ENCODE peak calls at places on chromosomes 4 and X, in five cellular contexts. K is mesendoderm, R is H1, C is GM23248, Q is IMR-90. N is an unnamed sample.

GRCh38 chrX:64176876-64177275 is 28.6 kb downstream of the AMER1 start:
- DNase-seq in K (no peak), R (no peak), C (no peak), Q (no peak), N (no peak)

GRCh38 chrX:108285361-108285760 is 152.9 kb downstream of the COL4A6 start:
- DNase-seq in K (no peak), R (no peak), C (no peak), Q (no peak), N (no peak)

GRCh38 chrX:72569786-72570185 is 2.9 kb downstream of the HDAC8 start:
- DNase-seq in K (no peak), R (no peak), C (peak; percentile 82), Q (peak; percentile 86), N (no peak)

GRCh38 chrX:10769696-10770619 is 149.6 kb upstream of the MID1 start:
- DNase-seq in K (peak; percentile 37), R (no peak), C (peak; percentile 57), Q (peak; percentile 61), N (peak; percentile 53)

GRCh38 chr4:47639531-47639930 is 154.5 kb downstream of the ATP10D start:
- DNase-seq in K (no peak), R (no peak), C (peak; percentile 43), Q (peak; percentile 65), N (no peak)

GRCh38 chr4:88728146-88728545 is 30.5 kb upstream of the NAP1L5 start:
- DNase-seq in K (no peak), R (no peak), C (no peak), Q (no peak), N (no peak)

GRCh38 chrX:153793291-153793690 is 884 bp downstream of the IDH3G start:
- DNase-seq in K (peak; percentile 11), R (no peak), C (no peak), Q (no peak), N (no peak)

GRCh38 chr4:3174371-3175338 is 74.3 kb upstream of the MSANTD1 start:
- DNase-seq in K (peak; percentile 79), R (no peak), C (no peak), Q (no peak), N (no peak)

GRCh38 chr4:153488719-153489384 is 22.7 kb downstream of the TMEM131L start:
- DNase-seq in K (no peak), R (no peak), C (peak; percentile 50), Q (no peak), N (peak; percentile 33)

GRCh38 chr4:65046496-65047101 is 623.7 kb downstream of the EPHA5 start:
- DNase-seq in K (no peak), R (no peak), C (no peak), Q (no peak), N (no peak)

GRCh38 chr4:152634110-152634760 is 45.6 kb downstream of the TMEM154 start:
- DNase-seq in K (no peak), R (no peak), C (peak; percentile 39), Q (no peak), N (no peak)

GRCh38 chr4:146407669-146408084 is 114.1 kb downstream of the SLC10A7 start:
- DNase-seq in K (no peak), R (no peak), C (peak; percentile 5), Q (peak; percentile 29), N (no peak)

GRCh38 chr4:140296335-140296753 is 77.1 kb upstream of the SCOC start:
- DNase-seq in K (peak; percentile 36), R (no peak), C (peak; percentile 93), Q (peak; percentile 89), N (no peak)

GRCh38 chr4:102734591-102735385 is 26.0 kb downstream of the MANBA start:
- DNase-seq in K (no peak), R (no peak), C (peak; percentile 53), Q (peak; percentile 84), N (no peak)
- H3K9ac ChIP-seq in K (no peak overlapping the region), R (no peak overlapping the region), C (no peak overlapping the region), Q (no peak overlapping the region), N (no peak overlapping the region)

DNA sequence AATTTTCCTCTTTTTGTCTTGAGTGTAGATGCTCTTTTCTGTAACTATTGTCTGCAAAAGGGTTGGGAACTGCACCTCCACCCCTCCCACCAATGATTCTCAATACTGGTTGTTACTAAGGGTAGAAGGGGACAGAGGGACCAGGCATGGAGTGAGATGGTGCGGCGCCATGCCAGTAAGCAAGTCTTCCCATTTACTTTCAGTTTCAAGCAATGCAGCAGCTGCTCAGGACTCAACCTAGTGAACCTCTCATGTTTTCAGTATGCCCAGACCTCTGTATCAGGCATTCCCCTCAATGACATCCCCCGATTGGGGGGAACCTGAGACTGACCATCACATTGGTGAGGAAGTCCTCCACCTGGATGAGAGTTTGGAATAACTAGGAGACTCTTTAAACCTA is 41.5 kb downstream of the ZNF81 start:
- DNase-seq in K (no peak), R (no peak), C (no peak), Q (no peak), N (no peak)
- H3K9ac ChIP-seq in K (no peak overlapping the region), R (no peak overlapping the region), C (no peak overlapping the region), Q (no peak overlapping the region), N (no peak overlapping the region)

GRCh38 chr4:7530026-7530562 is 95.4 kb upstream of the PSAPL1 start:
- DNase-seq in K (peak; percentile 66), R (no peak), C (no peak), Q (no peak), N (no peak)
- H3K9ac ChIP-seq in K (no peak overlapping the region), R (no peak overlapping the region), C (no peak overlapping the region), Q (no peak overlapping the region), N (no peak overlapping the region)

GRCh38 chr4:169080970-169081369 is 70.9 kb upstream of the CBR4 start:
- DNase-seq in K (no peak), R (no peak), C (no peak), Q (peak; percentile 57), N (no peak)

GRCh38 chr4:169085015-169085414 is 75.0 kb upstream of the CBR4 start:
- DNase-seq in K (no peak), R (no peak), C (no peak), Q (no peak), N (no peak)

DNA sequence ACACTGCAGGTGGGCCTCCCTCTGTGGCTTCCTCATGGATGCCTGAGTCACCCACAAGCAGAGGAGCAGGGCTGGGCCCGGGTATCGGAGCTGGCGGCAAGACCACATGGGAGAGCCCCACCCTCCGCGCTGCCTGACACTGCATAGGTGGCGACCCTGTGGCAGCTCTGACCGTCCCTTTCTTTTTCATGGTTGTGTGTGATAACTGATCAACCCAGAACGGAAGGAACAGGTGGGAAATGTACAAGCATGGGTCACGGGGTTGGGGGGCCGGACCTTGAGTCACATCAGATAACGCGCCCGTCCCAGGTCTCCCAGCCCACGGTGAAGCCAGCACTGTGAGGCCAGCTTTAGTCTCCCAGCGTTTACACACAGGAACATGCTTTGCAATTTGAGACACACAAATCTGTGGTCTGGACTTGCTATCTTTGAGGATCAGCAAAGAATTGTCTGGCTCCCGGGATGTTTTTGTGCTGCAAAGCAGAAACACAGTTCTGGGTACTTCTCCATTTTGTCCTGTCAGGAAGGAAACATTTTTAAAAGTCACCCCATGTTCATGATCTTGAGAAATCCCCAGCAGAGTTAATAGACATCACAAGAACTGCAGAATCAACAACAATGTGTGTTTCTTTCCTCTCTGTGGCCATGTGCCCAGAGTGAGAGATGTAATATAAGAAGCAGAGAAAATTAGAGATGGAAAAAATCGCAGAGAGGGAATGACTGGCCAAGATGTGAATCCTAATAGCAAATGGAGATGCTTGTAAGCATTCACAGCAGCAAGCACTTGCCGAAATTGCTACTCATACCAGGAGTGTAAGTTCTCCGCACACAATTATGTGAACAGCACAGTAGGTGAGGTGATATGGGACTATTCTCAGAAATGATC is 70.1 kb upstream of the CBR4 start:
- DNase-seq in K (no peak), R (no peak), C (peak; percentile 46), Q (peak; percentile 77), N (no peak)
- H3K9ac ChIP-seq in K (no peak overlapping the region), R (no peak overlapping the region), C (no peak overlapping the region), Q (no peak overlapping the region), N (no peak overlapping the region)

GRCh38 chr4:169208516-169208915 is 62.2 kb downstream of the SH3RF1 start:
- DNase-seq in K (no peak), R (no peak), C (peak; percentile 82), Q (peak; percentile 54), N (peak; percentile 27)

GRCh38 chr4:169209388-169209883 is 61.3 kb downstream of the SH3RF1 start:
- DNase-seq in K (peak; percentile 36), R (no peak), C (no peak), Q (no peak), N (no peak)

GRCh38 chr4:169212981-169213380 is 57.8 kb downstream of the SH3RF1 start:
- DNase-seq in K (no peak), R (no peak), C (no peak), Q (no peak), N (no peak)

GRCh38 chr4:169208090-169208455 is 62.7 kb downstream of the SH3RF1 start:
- DNase-seq in K (no peak), R (no peak), C (no peak), Q (no peak), N (peak; percentile 81)

DNA sequence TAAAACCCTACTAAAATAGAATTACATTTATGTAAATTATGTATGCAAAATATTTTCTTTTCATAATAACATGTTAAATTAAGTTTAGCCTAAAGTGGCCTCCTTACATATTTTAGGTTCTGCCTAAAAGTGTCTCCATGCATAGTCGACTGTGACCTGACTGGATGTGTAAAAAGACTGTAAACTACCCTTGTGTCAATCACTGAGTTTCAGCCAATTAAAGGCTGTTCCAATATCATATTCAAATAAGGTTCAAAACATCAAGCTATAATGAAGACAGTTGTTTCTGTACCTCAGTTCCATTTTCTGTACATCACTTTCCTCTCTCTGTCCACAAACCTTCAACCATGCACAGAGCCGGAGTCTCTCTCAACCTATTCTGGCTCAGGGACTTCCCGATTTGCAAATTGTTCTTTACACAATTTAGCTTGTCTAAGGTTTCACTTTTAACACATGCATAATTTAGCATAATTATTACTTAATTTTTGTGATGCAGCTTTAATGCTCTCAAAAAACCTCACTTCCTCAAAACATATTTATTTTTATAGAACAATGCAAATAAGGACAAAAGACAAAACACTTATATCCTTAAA is 60.1 kb downstream of the SH3RF1 start:
- DNase-seq in K (no peak), R (no peak), C (no peak), Q (no peak), N (no peak)
- H3K9ac ChIP-seq in K (no peak overlapping the region), R (no peak overlapping the region), C (no peak overlapping the region), Q (no peak overlapping the region), N (no peak overlapping the region)

GRCh38 chrX:87516716-87517115 is 886 bp upstream of the KLHL4 start:
- DNase-seq in K (no peak), R (no peak), C (no peak), Q (peak; percentile 55), N (no peak)
- H3K9ac ChIP-seq in K (no peak overlapping the region), R (no peak overlapping the region), C (no peak overlapping the region), Q (no peak overlapping the region), N (no peak overlapping the region)